ENCODE peak calls at places on chromosomes 4 and X, in nine cellular contexts. J, D, P, U, B, H, W, O and L are unnamed samples.

GRCh38 chrX:107450823-107451509 is 1.5 kb downstream of the FRMPD3 start:
- DNase-seq in J (peak), D (peak), P (no peak), U (no peak), B (no peak), H (no peak), W (no peak), O (no peak), L (no peak)

GRCh38 chr4:53474178-53474577 is 96.7 kb downstream of the FIP1L1 start:
- DNase-seq in J (no peak), D (no peak), P (no peak), U (no peak), B (no peak), H (no peak), W (no peak), O (no peak), L (no peak)

GRCh38 chrX:48540015-48540350 is 469 bp downstream of the TBC1D25 start:
- DNase-seq in J (peak), D (peak), P (peak), U (peak), B (peak), H (no peak), W (peak), O (peak), L (no peak)

GRCh38 chr4:89263265-89263664 is 44.3 kb downstream of the GPRIN3 start:
- DNase-seq in J (no peak), D (no peak), P (no peak), U (no peak), B (no peak), H (no peak), W (no peak), O (no peak), L (no peak)

GRCh38 chr4:138952405-138952804 is 63.2 kb upstream of the NOCT start:
- DNase-seq in J (no peak), D (no peak), P (no peak), U (no peak), B (no peak), H (peak), W (no peak), O (no peak), L (no peak)

GRCh38 chr4:95889662-95890061 is 49.8 kb downstream of the PDHA2 start:
- DNase-seq in J (no peak), D (no peak), P (no peak), U (no peak), B (no peak), H (no peak), W (no peak), O (no peak), L (no peak)

GRCh38 chrX:100447563-100448397 is 37.7 kb upstream of the PCDH19 start:
- DNase-seq in J (peak), D (peak), P (peak), U (peak), B (peak), H (peak), W (peak), O (peak), L (peak)

GRCh38 chr4:156734965-156735895 is 236.4 kb downstream of the PDGFC start:
- DNase-seq in J (no peak), D (no peak), P (no peak), U (no peak), B (no peak), H (no peak), W (no peak), O (peak), L (no peak)

GRCh38 chr4:138911903-138912713 is 103.5 kb upstream of the NOCT start:
- DNase-seq in J (no peak), D (peak), P (peak), U (no peak), B (no peak), H (no peak), W (no peak), O (no peak), L (peak)

GRCh38 chr4:5757954-5758353 is 47.0 kb downstream of the EVC start:
- DNase-seq in J (no peak), D (no peak), P (no peak), U (no peak), B (no peak), H (no peak), W (no peak), O (no peak), L (no peak)

GRCh38 chrX:98379134-98379533 is 1495.4 kb downstream of the RPA4 start:
- DNase-seq in J (no peak), D (no peak), P (no peak), U (no peak), B (no peak), H (no peak), W (no peak), O (no peak), L (no peak)

GRCh38 chrX:39957816-39958561 is 139.8 kb downstream of the BCOR start:
- DNase-seq in J (no peak), D (no peak), P (no peak), U (no peak), B (peak), H (no peak), W (no peak), O (no peak), L (no peak)

GRCh38 chr4:57378766-57379165 is 268.6 kb upstream of the IGFBP7 start:
- DNase-seq in J (no peak), D (no peak), P (no peak), U (no peak), B (no peak), H (no peak), W (no peak), O (no peak), L (no peak)

GRCh38 chr4:20386001-20386740 is 134.5 kb downstream of the SLIT2 start:
- DNase-seq in J (no peak), D (no peak), P (no peak), U (no peak), B (no peak), H (no peak), W (no peak), O (no peak), L (no peak)

GRCh38 chr4:166341992-166342391 is 469.0 kb downstream of the TLL1 start:
- DNase-seq in J (no peak), D (no peak), P (no peak), U (no peak), B (no peak), H (no peak), W (no peak), O (no peak), L (no peak)

GRCh38 chr4:8050555-8051206 is 107.9 kb downstream of the ABLIM2 start:
- DNase-seq in J (peak), D (no peak), P (peak), U (no peak), B (peak), H (no peak), W (peak), O (no peak), L (no peak)

GRCh38 chr4:70838400-70838971 is 1.2 kb downstream of the GRSF1 start:
- DNase-seq in J (no peak), D (peak), P (peak), U (no peak), B (no peak), H (no peak), W (no peak), O (peak), L (no peak)

GRCh38 chr4:17884063-17884462 is 73.3 kb downstream of the NCAPG start:
- DNase-seq in J (no peak), D (no peak), P (no peak), U (no peak), B (no peak), H (no peak), W (no peak), O (no peak), L (no peak)

GRCh38 chr4:77015390-77015789 is 60.4 kb downstream of the CCNI start:
- DNase-seq in J (no peak), D (no peak), P (no peak), U (no peak), B (no peak), H (no peak), W (no peak), O (no peak), L (no peak)

GRCh38 chr4:55157559-55158277 is 32.3 kb upstream of the KDR start:
- DNase-seq in J (no peak), D (no peak), P (no peak), U (no peak), B (no peak), H (no peak), W (no peak), O (no peak), L (no peak)

GRCh38 chr4:156503119-156503518 is 468.5 kb downstream of the PDGFC start:
- DNase-seq in J (no peak), D (no peak), P (no peak), U (no peak), B (no peak), H (no peak), W (no peak), O (no peak), L (no peak)

GRCh38 chrX:46683023-46683422 is 75.9 kb downstream of the SLC9A7 start:
- DNase-seq in J (no peak), D (no peak), P (no peak), U (no peak), B (no peak), H (no peak), W (no peak), O (no peak), L (no peak)

GRCh38 chr4:142405021-142405991 is 440.8 kb downstream of the INPP4B start:
- DNase-seq in J (peak), D (peak), P (peak), U (no peak), B (peak), H (no peak), W (peak), O (peak), L (no peak)

DNA sequence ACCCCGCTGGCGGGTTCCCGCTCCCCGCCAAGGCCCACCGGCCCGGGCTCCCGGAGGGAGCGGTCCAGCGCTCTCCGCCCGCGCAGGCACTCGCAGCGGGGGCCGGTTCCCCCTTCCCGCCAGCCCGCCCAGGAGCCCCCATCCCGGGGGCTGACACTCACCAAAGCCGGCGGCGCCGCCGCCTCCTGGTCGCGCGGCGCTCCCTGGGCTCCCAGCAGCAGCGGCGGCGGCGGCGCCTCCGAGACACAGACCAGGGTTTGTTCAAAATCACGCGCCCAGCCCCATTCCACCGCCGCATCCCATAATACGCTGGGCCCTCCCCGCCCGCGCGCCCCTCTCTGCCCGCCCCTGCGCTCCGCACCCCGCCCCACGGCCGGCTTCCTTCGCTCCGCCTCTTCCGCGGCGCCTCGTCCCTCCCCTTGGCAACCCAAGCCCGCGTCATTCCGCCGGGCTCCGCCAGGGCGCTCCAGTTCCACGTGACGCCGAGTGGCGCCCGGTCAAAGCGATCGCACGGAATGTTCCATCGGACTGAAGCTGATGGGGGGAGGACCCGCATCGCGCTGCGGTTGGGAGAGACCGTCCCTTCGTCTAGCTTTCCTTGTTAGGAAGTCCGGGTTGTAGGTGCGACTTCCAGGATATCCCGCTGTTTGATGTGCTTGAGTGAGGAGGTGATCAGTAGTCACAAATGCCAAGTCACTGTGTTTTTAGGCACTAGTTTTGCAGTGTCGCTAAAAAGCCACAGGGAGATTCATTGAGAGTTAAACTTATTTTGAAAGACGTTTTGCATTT is 2.2 kb upstream of the LIN54 start:
- DNase-seq in J (peak), D (peak), P (peak), U (peak), B (peak), H (peak), W (peak), O (peak), L (peak)
- TF ChIP-seq POLR2A in J (peak), D (peak), P (peak), U (no peak), B (no peak), H (peak), W (no peak), O (peak), L (no peak)

GRCh38 chr4:1305781-1306455 is 16.2 kb downstream of the MAEA start:
- DNase-seq in J (no peak), D (no peak), P (no peak), U (peak), B (no peak), H (no peak), W (no peak), O (no peak), L (no peak)

GRCh38 chr4:1302159-1302558 is 12.5 kb downstream of the MAEA start:
- DNase-seq in J (no peak), D (no peak), P (no peak), U (no peak), B (no peak), H (no peak), W (no peak), O (no peak), L (no peak)

GRCh38 chr4:1307951-1308735 is 18.5 kb downstream of the MAEA start:
- DNase-seq in J (no peak), D (no peak), P (no peak), U (no peak), B (no peak), H (no peak), W (no peak), O (no peak), L (no peak)

GRCh38 chr4:1309261-1310010 is 19.7 kb downstream of the MAEA start:
- DNase-seq in J (peak), D (no peak), P (peak), U (no peak), B (peak), H (no peak), W (peak), O (peak), L (peak)

GRCh38 chr4:1305261-1305711 is 15.6 kb downstream of the MAEA start:
- DNase-seq in J (peak), D (no peak), P (no peak), U (peak), B (no peak), H (no peak), W (no peak), O (no peak), L (no peak)
- TF ChIP-seq POLR2A in J (no peak), D (no peak), P (no peak), U (no peak), B (no peak), H (no peak), W (no peak), O (no peak), L (no peak)

DNA sequence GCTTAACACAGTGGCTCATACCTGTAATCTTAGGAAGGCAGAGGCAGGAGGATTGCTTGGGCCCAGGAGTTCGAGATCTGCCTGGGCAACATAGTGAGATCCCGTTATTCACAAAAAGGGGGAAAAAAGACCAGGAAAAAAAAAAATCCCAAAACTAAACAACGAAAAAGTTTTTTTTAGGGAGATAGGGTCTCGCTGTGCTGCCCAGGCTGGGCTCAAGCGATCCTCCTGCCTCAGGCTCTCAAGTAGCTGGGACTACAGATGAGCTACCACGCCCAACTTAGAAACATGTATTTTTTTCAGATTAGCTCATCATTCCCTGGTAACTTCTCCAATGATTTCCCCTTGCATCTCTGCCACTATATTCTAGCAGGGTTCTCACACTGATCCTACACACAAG is 24.3 kb upstream of the IRAK1 start:
- DNase-seq in J (no peak), D (no peak), P (no peak), U (no peak), B (no peak), H (no peak), W (no peak), O (no peak), L (no peak)
- TF ChIP-seq POLR2A in J (no peak), D (no peak), P (no peak), U (no peak), B (no peak), H (no peak), W (no peak), O (no peak), L (no peak)

GRCh38 chrX:147800663-147801062 is 111.1 kb upstream of the FMR1 start:
- DNase-seq in J (no peak), D (no peak), P (no peak), U (no peak), B (no peak), H (no peak), W (no peak), O (no peak), L (no peak)

GRCh38 chrX:147803948-147804347 is 107.8 kb upstream of the FMR1 start:
- DNase-seq in J (no peak), D (peak), P (no peak), U (no peak), B (no peak), H (peak), W (peak), O (no peak), L (no peak)
- TF ChIP-seq POLR2A in J (no peak), D (no peak), P (no peak), U (no peak), B (no peak), H (no peak), W (no peak), O (no peak), L (no peak)

DNA sequence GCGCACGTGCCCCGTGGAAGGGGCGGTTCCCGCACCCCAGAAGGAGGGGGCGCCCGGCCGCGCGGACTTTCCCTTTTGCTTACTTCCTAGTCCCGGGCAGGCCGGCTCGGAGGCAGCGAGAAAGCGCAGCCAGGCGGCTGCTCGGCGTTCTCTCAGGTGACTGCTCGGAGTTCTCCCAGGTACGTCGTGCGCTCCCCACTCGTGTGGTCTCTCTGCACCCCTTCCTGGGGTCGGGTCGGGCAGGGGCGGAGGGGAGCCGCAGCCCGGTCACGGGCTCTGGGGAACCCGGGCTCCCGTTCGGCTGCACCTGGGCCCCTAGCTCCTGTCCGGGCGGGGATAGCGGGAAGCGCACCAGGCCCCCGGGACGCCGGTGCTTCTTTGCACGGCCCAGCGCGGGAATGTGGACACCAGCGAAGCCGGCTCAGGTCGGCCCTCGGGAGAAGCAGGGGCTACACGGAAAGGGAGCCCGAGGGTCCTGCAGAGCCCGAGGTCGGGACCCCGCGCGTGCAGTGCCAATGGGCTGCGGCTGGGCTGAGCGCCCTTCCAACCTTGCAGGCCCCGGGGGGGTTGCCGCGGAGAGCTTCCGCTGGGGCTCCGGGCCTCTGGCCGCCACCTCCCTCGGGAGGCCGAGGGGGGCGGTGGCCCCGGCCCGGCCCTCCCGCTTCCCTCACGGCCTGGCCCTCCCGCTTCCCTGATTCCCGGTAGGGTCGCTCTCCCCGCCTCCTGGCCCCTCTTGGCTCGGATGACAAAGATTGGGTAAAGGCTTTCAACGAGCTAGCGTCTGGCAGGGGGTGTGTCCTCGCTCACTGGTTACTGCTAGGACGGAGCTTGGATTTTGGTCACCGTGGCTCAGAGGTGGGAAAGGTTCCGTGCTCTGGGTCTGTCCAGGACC is at the start of gene TLR2:
- DNase-seq in J (peak), D (peak), P (peak), U (no peak), B (peak), H (no peak), W (peak), O (peak), L (peak)
- TF ChIP-seq POLR2A in J (no peak), D (no peak), P (no peak), U (no peak), B (no peak), H (no peak), W (no peak), O (no peak), L (no peak)